ENCODE peak calls at places on chromosomes 11 and 22, in seven cellular contexts. M is GM23338, W is IMR-90, C is neuronal stem cell, G is fibroblast of lung, D is neural progenitor cell, V is mammary epithelial cell. B is an unnamed sample.

GRCh38 chr11:24043842-24044241 is 453.0 kb upstream of the LUZP2 start:
- DNase-seq in D (peak), W (no peak), C (no peak), V (no peak), G (no peak), M (peak), B (no peak)

GRCh38 chr22:49929553-49929979 is 11.1 kb downstream of the CRELD2 start:
- DNase-seq in W (no peak), M (peak), V (no peak), C (peak), G (no peak), D (peak), B (peak)

GRCh38 chr11:1889527-1889930 is 2.2 kb downstream of the PRR33 start:
- DNase-seq in V (no peak), C (no peak), W (no peak), G (no peak), M (no peak), D (no peak), B (peak)

GRCh38 chr11:78791964-78792363 is 217.3 kb upstream of the NARS2 start:
- DNase-seq in C (no peak), G (no peak), W (peak), M (no peak), D (no peak), V (no peak), B (no peak)

GRCh38 chr11:106503901-106504300 is 426.4 kb downstream of the AASDHPPT start:
- DNase-seq in V (no peak), G (peak), M (no peak), D (no peak), C (no peak), W (no peak), B (no peak)

GRCh38 chr11:76551400-76551799 is 106.6 kb downstream of the EMSY start:
- DNase-seq in W (no peak), D (no peak), G (no peak), M (no peak), V (no peak), C (no peak), B (peak)

GRCh38 chr11:63920870-63921417 is 4.0 kb upstream of the RCOR2 start:
- DNase-seq in M (peak), W (no peak), V (no peak), C (no peak), D (peak), G (no peak), B (peak)

GRCh38 chr11:36407360-36407759 is 102.7 kb downstream of the TRAF6 start:
- DNase-seq in D (no peak), V (no peak), W (no peak), M (no peak), C (no peak), G (no peak), B (no peak)

GRCh38 chr11:34599406-34599901 is 21.4 kb upstream of the EHF start:
- DNase-seq in D (no peak), M (no peak), W (peak), C (no peak), G (peak), V (peak), B (peak)

GRCh38 chr11:120719348-120719747 is 207.8 kb downstream of the GRIK4 start:
- DNase-seq in D (no peak), M (no peak), V (peak), C (no peak), G (no peak), W (peak), B (peak)

GRCh38 chr11:15865212-15865987 is 490.9 kb downstream of the SOX6 start:
- DNase-seq in G (no peak), D (no peak), V (peak), W (no peak), C (no peak), M (no peak), B (no peak)

GRCh38 chr22:48551716-48552268 is 1275.9 kb downstream of the BRD1 start:
- DNase-seq in W (no peak), M (no peak), C (no peak), G (no peak), V (no peak), D (no peak), B (no peak)

GRCh38 chr11:45409587-45409986 is 123.4 kb upstream of the SYT13 start:
- DNase-seq in W (no peak), G (no peak), M (peak), C (no peak), D (no peak), V (no peak), B (no peak)

GRCh38 chr11:36672815-36673450 is 74.9 kb upstream of the RAG2 start:
- DNase-seq in D (peak), V (peak), M (peak), C (no peak), W (peak), G (peak), B (peak)

GRCh38 chr22:17629646-17630045 is 1.1 kb upstream of the ATP6V1E1 start:
- DNase-seq in M (no peak), W (no peak), V (no peak), D (no peak), G (no peak), C (no peak), B (no peak)

GRCh38 chr11:84476581-84476980 is 1150.6 kb downstream of the DLG2 start:
- DNase-seq in G (peak), W (no peak), V (no peak), C (no peak), D (peak), M (no peak), B (no peak)

GRCh38 chr11:17531818-17532131 is 12.4 kb downstream of the USH1C start:
- DNase-seq in C (no peak), D (no peak), V (no peak), M (no peak), G (peak), W (peak), B (peak)

GRCh38 chr22:20653012-20653794 is 120.7 kb upstream of the SERPIND1 start:
- DNase-seq in C (no peak), V (no peak), G (no peak), M (no peak), W (no peak), D (no peak), B (no peak)

GRCh38 chr22:44305888-44306287 is 6.9 kb downstream of the SHISAL1 start:
- DNase-seq in W (no peak), V (no peak), D (no peak), M (no peak), G (no peak), C (no peak), B (no peak)

GRCh38 chr11:113201055-113201818 is 113.1 kb upstream of the TTC12 start:
- DNase-seq in C (peak), V (no peak), W (no peak), D (peak), M (peak), G (no peak), B (no peak)

DNA sequence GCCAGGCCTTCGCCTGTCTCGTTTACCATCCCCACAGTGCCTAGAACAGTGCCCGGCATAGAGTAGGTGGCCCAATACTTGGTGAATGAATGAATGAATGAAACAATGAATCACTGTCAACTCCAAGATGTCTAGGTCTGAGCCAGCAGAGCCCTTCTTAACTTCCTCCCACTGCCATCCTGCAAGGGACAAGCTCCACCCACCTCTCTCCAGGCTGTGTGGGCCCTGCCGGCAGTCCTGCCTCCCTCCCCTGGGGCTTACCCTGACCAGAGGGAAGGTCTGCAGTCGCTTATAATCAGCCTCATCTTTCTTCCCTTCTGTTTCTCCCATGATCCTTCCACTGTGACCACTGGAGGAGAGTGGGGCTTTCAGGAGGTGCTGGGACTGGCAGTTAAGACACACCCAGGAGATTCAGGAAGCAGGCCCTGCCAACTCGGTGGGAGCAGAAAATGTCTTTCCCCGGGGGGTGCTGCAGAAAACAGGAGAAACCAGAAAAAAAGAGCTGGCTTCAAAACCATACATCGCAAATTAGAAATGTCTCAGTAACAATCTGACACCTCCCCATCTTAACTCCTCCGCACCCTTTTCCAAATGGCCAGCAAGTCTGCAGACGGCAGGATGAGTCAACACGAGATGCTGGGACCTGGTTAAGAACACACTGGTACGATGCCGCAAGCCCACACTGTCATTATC is 11.4 kb downstream of the DNAL4 start:
- DNase-seq in C (no peak), V (peak), G (peak), W (peak), D (peak), M (no peak), B (peak)
- H3K4me2 ChIP-seq in C (no peak), V (peak), G (no peak), W (no peak), D (no peak), M (no peak), B (peak)

GRCh38 chr11:118912742-118913410 is 12.8 kb downstream of the BCL9L start:
- DNase-seq in V (peak), D (no peak), W (peak), G (peak), C (no peak), M (no peak), B (peak)

GRCh38 chr11:118909619-118910308 is 16.0 kb downstream of the BCL9L start:
- DNase-seq in V (peak), C (no peak), G (no peak), M (peak), W (no peak), D (no peak), B (peak)

GRCh38 chr11:118910309-118911112 is 15.2 kb downstream of the BCL9L start:
- DNase-seq in W (peak), G (peak), C (no peak), M (peak), D (peak), V (peak), B (peak)

GRCh38 chr11:118911880-118912741 is 13.6 kb downstream of the BCL9L start:
- DNase-seq in M (peak), W (peak), C (no peak), G (peak), V (peak), D (peak), B (peak)

DNA sequence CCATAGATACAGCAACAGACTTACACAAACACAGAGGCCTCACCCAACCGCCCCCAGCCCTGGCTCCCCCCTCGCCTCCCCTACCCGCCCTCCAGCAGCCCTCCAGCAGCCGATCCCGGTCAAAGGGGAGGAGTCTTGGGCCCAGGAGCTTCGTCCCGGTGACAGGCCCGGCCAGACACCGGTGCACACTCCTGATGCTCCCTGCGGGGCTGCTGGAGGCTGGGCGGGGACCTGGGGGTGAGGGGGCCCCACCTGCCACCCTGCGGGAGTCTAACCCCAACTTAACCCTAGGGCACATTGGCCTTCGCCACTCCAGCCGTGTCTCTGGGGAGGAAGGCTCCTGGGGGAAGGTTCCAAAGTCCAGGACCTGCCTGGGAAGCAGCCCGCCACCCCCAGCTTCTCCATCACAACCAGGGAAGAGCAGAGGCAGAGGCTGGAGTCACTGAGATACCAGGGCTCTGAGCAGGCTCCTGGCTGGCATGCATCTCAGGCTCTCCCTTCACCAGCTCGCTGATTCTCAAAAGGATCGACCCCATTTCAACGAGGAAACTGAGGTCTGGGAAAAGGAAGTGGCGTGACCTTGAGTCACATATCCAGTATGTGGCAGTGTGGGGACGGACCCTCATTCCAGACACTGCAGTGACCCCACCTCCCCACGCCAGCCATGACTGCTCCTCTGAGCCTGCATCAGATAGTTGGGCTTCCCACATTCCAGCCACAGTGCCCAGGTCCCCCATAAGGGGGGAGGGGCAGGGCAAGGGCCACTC is 14.4 kb downstream of the BCL9L start:
- DNase-seq in C (no peak), D (peak), V (peak), W (peak), G (peak), M (peak), B (peak)
- H3K4me3 ChIP-seq in C (no peak), D (peak), V (no peak), W (peak), G (peak), M (peak), B (peak)

GRCh38 chr22:37696657-37697539 is at the start of gene TRIOBP:
- DNase-seq in G (peak), W (peak), C (peak), V (peak), D (peak), M (peak), B (peak)
- H3K4me2 ChIP-seq in G (peak), W (peak), C (peak), V (peak), D (peak), M (peak), B (peak)

GRCh38 chr11:48056325-48057183 is 76.2 kb downstream of the PTPRJ start:
- DNase-seq in M (no peak), G (no peak), W (no peak), V (no peak), C (no peak), D (no peak), B (no peak)
- H3K4me3 ChIP-seq in M (no peak), G (no peak), W (no peak), V (no peak), C (no peak), D (no peak), B (no peak)

GRCh38 chr11:12901874-12902481 is 107.1 kb upstream of the RASSF10 start:
- DNase-seq in W (peak), G (peak), M (no peak), D (no peak), C (no peak), V (peak), B (no peak)
- H3K4me2 ChIP-seq in W (no peak), G (no peak), M (no peak), D (peak), C (no peak), V (no peak), B (peak)

GRCh38 chr11:4388221-4388620 is 5.3 kb downstream of the TRIM21 start:
- DNase-seq in W (no peak), D (no peak), C (no peak), M (no peak), V (no peak), G (no peak), B (no peak)

DNA sequence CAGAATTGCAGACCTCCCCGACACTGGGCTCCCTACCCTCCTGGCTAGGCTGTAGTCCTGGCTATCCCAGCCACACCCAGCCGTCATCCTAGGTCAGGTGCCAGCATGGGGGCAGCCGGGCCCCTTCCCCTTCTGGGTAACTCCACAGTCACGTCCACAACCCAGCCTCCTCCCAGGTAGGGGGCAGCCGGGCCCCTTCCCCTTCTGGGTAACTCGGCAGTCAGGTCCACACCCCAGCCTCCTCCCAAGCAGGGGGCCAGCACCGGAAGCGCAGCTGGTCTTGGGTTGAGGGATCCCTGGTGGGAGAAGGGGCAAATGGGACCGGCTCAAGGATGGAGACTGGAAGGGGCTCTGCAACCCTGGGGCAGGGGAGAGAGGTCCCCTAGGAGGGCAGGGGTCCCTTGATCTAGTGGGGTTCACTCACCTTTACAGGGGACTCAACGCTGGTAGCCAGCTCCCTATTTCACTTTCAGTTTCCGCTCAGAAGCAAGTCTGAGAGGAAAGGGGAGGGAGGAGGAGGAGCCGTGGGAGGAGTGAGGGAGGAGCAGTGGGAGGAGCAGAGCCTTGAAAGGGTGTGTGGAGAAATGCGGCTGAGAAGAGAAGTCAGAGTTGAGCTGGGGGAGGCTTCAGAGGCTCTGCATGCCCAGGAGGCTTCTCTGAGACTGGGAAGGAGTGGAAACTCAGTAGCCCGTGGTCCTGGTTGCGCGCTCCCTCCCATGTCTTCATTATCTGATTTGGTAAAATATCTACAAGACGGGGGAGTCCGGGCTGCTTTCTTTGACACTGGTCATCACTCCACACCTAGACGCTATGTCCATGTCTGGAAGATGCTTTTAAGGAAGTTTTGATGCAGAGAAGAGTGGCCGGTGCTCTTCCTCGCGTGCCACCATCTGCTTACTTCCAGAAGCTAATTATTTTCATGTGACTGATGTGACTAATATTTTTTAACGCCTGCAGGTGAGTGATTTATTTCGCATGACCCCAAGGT is at the start of gene TRIM21:
- DNase-seq in C (peak), W (peak), V (peak), D (peak), M (peak), G (peak), B (peak)
- H3K4me3 ChIP-seq in C (peak), W (peak), V (peak), D (peak), M (peak), G (peak), B (peak)

GRCh38 chr22:38519453-38520250 is 13.5 kb upstream of the DDX17 start:
- DNase-seq in W (no peak), M (no peak), D (no peak), C (no peak), V (no peak), G (no peak), B (peak)
- H3K4me2 ChIP-seq in W (no peak), M (no peak), D (no peak), C (no peak), V (no peak), G (no peak), B (no peak)